ENCODE peak calls at places on chromosomes 4 and X, in six cellular contexts. Q is lower leg skin; F is CD8-positive, alpha-beta T cell; B is T-helper 2 cell; U is HFF-Myc; X is midbrain. N is an unnamed sample.

GRCh38 chr4:71292228-71292627 is 46.6 kb upstream of the SLC4A4 start:
- DNase-seq in X (no peak), Q (no peak), U (no peak), F (no peak), B (no peak), N (no peak)

GRCh38 chrX:48683411-48683982 is at the start of gene WAS:
- DNase-seq in B (peak), F (peak), Q (no peak), X (peak), U (no peak), N (no peak)

GRCh38 chrX:87663421-87663820 is 145.8 kb downstream of the KLHL4 start:
- DNase-seq in F (no peak), B (no peak), U (no peak), Q (no peak), X (peak), N (peak)

GRCh38 chr4:2526559-2526958 is 9.9 kb upstream of the FAM193A start:
- DNase-seq in B (no peak), U (no peak), X (no peak), F (no peak), Q (no peak), N (no peak)

GRCh38 chrX:39931554-39932282 is 166.0 kb downstream of the BCOR start:
- DNase-seq in X (no peak), U (no peak), B (no peak), Q (no peak), F (no peak), N (no peak)

GRCh38 chrX:10190367-10190766 is 33.6 kb downstream of the CLCN4 start:
- DNase-seq in F (no peak), U (peak), X (peak), Q (no peak), B (no peak), N (peak)

GRCh38 chrX:2500681-2501151 is at the start of the genes DHRSX and ZBED1:
- DNase-seq in Q (peak), F (peak), U (no peak), B (peak), X (no peak), N (no peak)

GRCh38 chrX:43450355-43450754 is 205.7 kb upstream of the MAOA start:
- DNase-seq in B (no peak), U (no peak), X (no peak), F (no peak), Q (no peak), N (no peak)

GRCh38 chrX:22748093-22748999 is 251.4 kb upstream of the DDX53 start:
- DNase-seq in U (peak), B (peak), F (peak), X (peak), Q (no peak), N (peak)

GRCh38 chr4:142883433-142883832 is 37.3 kb upstream of the INPP4B start:
- DNase-seq in B (no peak), U (peak), X (no peak), F (no peak), Q (no peak), N (peak)

GRCh38 chrX:132480581-132481203 is 8.1 kb downstream of the MBNL3 start:
- DNase-seq in B (no peak), X (peak), Q (peak), F (peak), U (peak), N (peak)

GRCh38 chrX:24146283-24146865 is 3.2 kb upstream of the ZFX start:
- DNase-seq in U (no peak), Q (no peak), B (no peak), X (peak), F (no peak), N (no peak)

GRCh38 chr4:25172964-25173917 is 13.0 kb upstream of the SEPSECS start:
- DNase-seq in F (no peak), Q (no peak), B (no peak), U (peak), X (no peak), N (peak)

GRCh38 chr4:78482281-78482680 is 69.3 kb upstream of the ANXA3 start:
- DNase-seq in Q (no peak), U (no peak), F (no peak), X (no peak), B (no peak), N (no peak)

GRCh38 chr4:89586318-89586717 is 250.6 kb downstream of the SNCA start:
- DNase-seq in Q (no peak), F (no peak), B (no peak), X (no peak), U (no peak), N (no peak)

GRCh38 chr4:151117371-151117962 is 18.0 kb downstream of the RPS3A start:
- DNase-seq in U (peak), X (peak), F (peak), Q (no peak), B (peak), N (peak)

GRCh38 chr4:118348886-118349285 is 3.9 kb downstream of the PRSS12 start:
- DNase-seq in U (no peak), F (no peak), Q (no peak), X (no peak), B (no peak), N (peak)

GRCh38 chrX:136584545-136584944 is 52.5 kb downstream of the VGLL1 start:
- DNase-seq in U (no peak), F (no peak), X (no peak), Q (no peak), B (no peak), N (no peak)

N was measured in bronchial epithelial cell.